ENCODE peak calls at places on chromosomes 12 and 14, in seven cellular contexts. N is upper lobe of right lung; G is tibial artery; V is activated CD4-positive, alpha-beta T cell treated with anti-CD3 and anti-CD28 coated beads, Interleukin-2, amount 50 U/mL, for 24 hours; E is skeletal muscle cell; U is activated CD8-positive, alpha-beta memory T cell treated with anti-CD3 and anti-CD28 coated beads, Interleukin-2, amount 50 U/mL, for 48 hours; I is activated T-cell treated with anti-CD3 and anti-CD28 coated beads for 48 hours. L is an unnamed sample.

GRCh38 chr14:35858521-35859209 is 32.5 kb downstream of the BRMS1L start:
- DNase-seq in G (no peak), N (no peak), I (no peak), E (no peak), U (no peak), V (no peak), L (no peak)

GRCh38 chr14:25103261-25103660 is 53.3 kb upstream of the STXBP6 start:
- DNase-seq in I (no peak), V (no peak), N (no peak), U (no peak), G (no peak), E (no peak), L (no peak)

GRCh38 chr12:54708836-54709235 is 60.7 kb upstream of the DCD start:
- DNase-seq in E (no peak), I (no peak), G (no peak), V (no peak), N (no peak), U (no peak), L (no peak)

GRCh38 chr12:80946591-80946990 is 8.9 kb upstream of the LIN7A start:
- DNase-seq in V (no peak), I (no peak), E (no peak), G (no peak), U (no peak), N (no peak), L (no peak)

GRCh38 chr14:87888136-87888999 is 104.6 kb downstream of the GALC start:
- DNase-seq in G (peak), I (peak), E (no peak), V (no peak), N (no peak), U (peak), L (peak)

GRCh38 chr12:129788506-129788905 is 115.3 kb downstream of the TMEM132D start:
- DNase-seq in U (no peak), E (peak), G (no peak), V (no peak), N (no peak), I (no peak), L (no peak)

GRCh38 chr14:69096766-69097475 is 56.0 kb downstream of the DCAF5 start:
- DNase-seq in I (no peak), V (no peak), N (no peak), E (no peak), G (no peak), U (no peak), L (no peak)

GRCh38 chr12:109462868-109463692 is 14.0 kb downstream of the KCTD10 start:
- DNase-seq in U (no peak), N (peak), E (peak), V (no peak), G (peak), I (no peak), L (no peak)

GRCh38 chr14:22593189-22593588 is 4.2 kb upstream of the DAD1 start:
- DNase-seq in G (no peak), E (no peak), N (no peak), I (no peak), U (no peak), V (no peak), L (no peak)

GRCh38 chr14:24130380-24130716 is at the start of gene FITM1:
- DNase-seq in V (no peak), I (no peak), G (no peak), E (no peak), N (no peak), U (no peak), L (no peak)

GRCh38 chr12:96846313-96846712 is 60.7 kb upstream of the NEDD1 start:
- DNase-seq in E (no peak), I (no peak), N (no peak), G (no peak), V (no peak), U (no peak), L (no peak)

GRCh38 chr12:99704036-99704435 is 56.5 kb downstream of the GARIN6 start:
- DNase-seq in E (no peak), V (no peak), I (no peak), N (no peak), G (no peak), U (no peak), L (no peak)

GRCh38 chr14:25150401-25150800 is 100.5 kb upstream of the STXBP6 start:
- DNase-seq in G (no peak), I (no peak), V (no peak), N (no peak), U (no peak), E (peak), L (no peak)

GRCh38 chr12:120468271-120468845 is 1.2 kb downstream of the SRSF9 start:
- DNase-seq in E (no peak), U (peak), N (peak), V (no peak), I (peak), G (peak), L (peak)

GRCh38 chr14:29442720-29443119 is 484.9 kb downstream of the PRKD1 start:
- DNase-seq in G (no peak), N (no peak), U (no peak), V (no peak), I (no peak), E (peak), L (no peak)

GRCh38 chr12:52452101-52452500 is at the start of gene KRT6B:
- DNase-seq in V (no peak), E (no peak), U (no peak), N (no peak), G (no peak), I (no peak), L (no peak)

GRCh38 chr14:91373591-91374245 is 43.9 kb downstream of the CCDC88C start:
- DNase-seq in V (no peak), N (no peak), I (no peak), E (no peak), G (no peak), U (no peak), L (no peak)

GRCh38 chr14:104194716-104195115 is 56.3 kb downstream of the KIF26A start:
- DNase-seq in G (no peak), U (no peak), V (no peak), N (no peak), I (no peak), E (no peak), L (no peak)

GRCh38 chr12:105967038-105967776 is 171.5 kb downstream of the NUAK1 start:
- DNase-seq in G (no peak), N (no peak), U (no peak), E (no peak), I (no peak), V (no peak), L (no peak)

GRCh38 chr12:78229491-78230209 is 399.0 kb downstream of the NAV3 start:
- DNase-seq in E (peak), V (no peak), G (no peak), N (no peak), I (peak), U (no peak), L (peak)

GRCh38 chr14:23366163-23366921 is 1.4 kb upstream of the EFS start:
- DNase-seq in I (no peak), E (no peak), N (peak), V (no peak), U (no peak), G (peak), L (peak)

GRCh38 chr12:76266797-76267196 is 81.4 kb downstream of the BBS10 start:
- DNase-seq in U (no peak), V (no peak), E (peak), I (no peak), G (peak), N (peak), L (no peak)

L was measured in WERI-Rb-1.